ENCODE peak calls at places on chromosome 19, in nine cellular contexts. D is germinal center, C is foreskin fibroblast, T is AG08396, O is tibial artery, Q is T-cell, Y is myocyte, X is WTC11, G is mucosa of descending colon. A is an unnamed sample.

GRCh38 chr19:29672933-29673336 is 7.7 kb downstream of the PLEKHF1 start:
- DNase-seq in T (peak; percentile 2), Y (no peak), O (no peak), Q (peak; percentile 88), D (peak; percentile 72), G (peak; percentile 38), C (no peak), X (no peak), A (peak; percentile 83)

GRCh38 chr19:38729653-38730469 is 14.4 kb downstream of the CAPN12 start:
- DNase-seq in X (peak; percentile 94), T (peak; percentile 65), O (no peak), C (no peak), Y (peak; percentile 63), G (peak; percentile 86), Q (peak; percentile 80), D (peak; percentile 75), A (peak; percentile 72)

GRCh38 chr19:50512112-50512998 is 1.4 kb downstream of the ASPDH start:
- DNase-seq in D (no peak), C (no peak), T (no peak), Q (no peak), O (no peak), Y (no peak), X (no peak), G (peak; percentile 34), A (no peak)

GRCh38 chr19:40716031-40716654 is 543 bp downstream of the COQ8B start:
- DNase-seq in T (peak; percentile 56), Q (peak; percentile 23), D (peak; percentile 33), G (peak; percentile 59), O (peak; percentile 47), C (peak; percentile 90), X (no peak), Y (no peak), A (peak; percentile 52)

GRCh38 chr19:55483681-55484361 is 1.2 kb upstream of the NAT14 start:
- DNase-seq in X (no peak), D (no peak), G (no peak), T (no peak), C (no peak), Y (peak; percentile 70), O (no peak), Q (no peak), A (no peak)

GRCh38 chr19:1671716-1672037 is 19.3 kb upstream of the TCF3 start:
- DNase-seq in G (no peak), D (peak; percentile 59), X (no peak), Q (no peak), C (no peak), O (no peak), Y (no peak), T (no peak), A (no peak)

GRCh38 chr19:33298146-33298911 is 4.0 kb downstream of the CEBPA start:
- DNase-seq in C (no peak), T (no peak), Y (no peak), O (no peak), X (no peak), Q (no peak), D (no peak), G (no peak), A (no peak)

GRCh38 chr19:48874309-48875135 is 2.3 kb downstream of the PPP1R15A start:
- DNase-seq in C (peak; percentile 77), O (no peak), Y (peak; percentile 24), G (peak; percentile 47), Q (no peak), T (no peak), X (no peak), D (peak; percentile 18), A (no peak)

GRCh38 chr19:56141416-56141992 is 417 bp downstream of the ZNF444 start:
- DNase-seq in O (no peak), X (no peak), Q (peak; percentile 57), G (peak; percentile 53), D (no peak), Y (no peak), C (no peak), T (peak; percentile 51), A (peak; percentile 37)

GRCh38 chr19:31570718-31571117 is 221.5 kb upstream of the TSHZ3 start:
- DNase-seq in D (no peak), G (no peak), Q (no peak), C (no peak), T (no peak), O (no peak), X (no peak), Y (no peak), A (no peak)

GRCh38 chr19:4976412-4977298 is 7.7 kb downstream of the KDM4B start:
- DNase-seq in Q (peak; percentile 33), X (peak; percentile 65), Y (peak; percentile 48), C (peak; percentile 89), G (peak; percentile 55), D (no peak), T (peak; percentile 89), O (peak; percentile 91), A (no peak)

GRCh38 chr19:3831601-3832000 is 37.2 kb downstream of the ZFR2 start:
- DNase-seq in T (no peak), D (no peak), Q (no peak), G (no peak), Y (no peak), O (no peak), X (no peak), C (no peak), A (no peak)

GRCh38 chr19:39246951-39247669 is 1.5 kb downstream of the IFNL4 start:
- DNase-seq in Q (peak; percentile 27), Y (no peak), D (peak; percentile 43), G (peak; percentile 17), O (no peak), T (no peak), C (no peak), X (peak; percentile 80), A (no peak)

GRCh38 chr19:41702208-41702651 is 6.2 kb upstream of the CEACAM5 start:
- DNase-seq in T (no peak), C (no peak), D (no peak), Q (no peak), X (no peak), G (no peak), Y (peak; percentile 11), O (no peak), A (no peak)

GRCh38 chr19:1882089-1882785 is 3.1 kb downstream of the ABHD17A start:
- DNase-seq in Y (no peak), G (peak; percentile 66), Q (peak; percentile 83), X (no peak), T (no peak), D (no peak), C (no peak), O (no peak), A (peak; percentile 76)

GRCh38 chr19:55668603-55669348 is 6.2 kb upstream of the EPN1 start:
- DNase-seq in O (no peak), T (no peak), G (no peak), D (no peak), X (no peak), C (no peak), Y (no peak), Q (no peak), A (no peak)

GRCh38 chr19:17458970-17459369 is 1.8 kb downstream of the NXNL1 start:
- DNase-seq in X (no peak), D (no peak), C (no peak), Y (no peak), G (no peak), Q (no peak), O (no peak), T (no peak), A (no peak)

GRCh38 chr19:45474941-45475516 is 7.2 kb downstream of the FOSB start:
- DNase-seq in X (no peak), D (no peak), C (no peak), T (no peak), Y (no peak), Q (no peak), O (no peak), G (no peak), A (no peak)

GRCh38 chr19:7927605-7928333 is 1.8 kb upstream of the CTXN1 start:
- DNase-seq in T (no peak), G (no peak), O (peak; percentile 21), Y (no peak), C (no peak), Q (no peak), D (no peak), X (no peak), A (no peak)

GRCh38 chr19:14333101-14333871 is 48.0 kb upstream of the ADGRE5 start:
- DNase-seq in C (peak; percentile 18), O (no peak), D (no peak), Y (no peak), Q (no peak), G (peak; percentile 56), T (peak; percentile 64), X (peak; percentile 60), A (no peak)

GRCh38 chr19:7450243-7451223 is 38.3 kb downstream of the PEX11G start:
- DNase-seq in D (no peak), X (no peak), C (no peak), T (no peak), Q (no peak), O (no peak), Y (no peak), G (no peak), A (no peak)

GRCh38 chr19:58468216-58468839 is 1.4 kb downstream of the ZNF324 start:
- DNase-seq in O (no peak), G (no peak), T (no peak), Y (no peak), Q (no peak), D (no peak), C (no peak), X (no peak), A (no peak)

GRCh38 chr19:3055741-3056453 is 6.4 kb downstream of the TLE5 start:
- DNase-seq in G (peak; percentile 83), Q (no peak), C (no peak), T (no peak), D (no peak), O (no peak), X (peak; percentile 55), Y (no peak), A (no peak)

GRCh38 chr19:7297742-7298141 is 3.5 kb upstream of the INSR start:
- DNase-seq in Y (no peak), O (no peak), Q (no peak), C (no peak), X (no peak), D (no peak), G (no peak), T (no peak), A (no peak)

GRCh38 chr19:10961763-10962536 is 1.1 kb downstream of the SMARCA4 start:
- DNase-seq in O (no peak), T (peak; percentile 26), X (no peak), Y (peak; percentile 35), Q (no peak), C (no peak), D (no peak), G (no peak), A (no peak)

GRCh38 chr19:35773020-35773809 is 2.1 kb upstream of the ARHGAP33 start:
- DNase-seq in Y (no peak), G (no peak), T (no peak), Q (no peak), D (no peak), C (no peak), X (no peak), O (no peak), A (no peak)

GRCh38 chr19:6021878-6022569 is 44.1 kb upstream of the RANBP3 start:
- DNase-seq in G (peak; percentile 87), O (peak; percentile 70), C (peak; percentile 64), Y (peak; percentile 63), T (peak; percentile 80), Q (peak; percentile 79), D (peak; percentile 80), X (peak; percentile 93), A (peak; percentile 72)

GRCh38 chr19:54179921-54180452 is 7.0 kb upstream of the TMC4 start:
- DNase-seq in C (peak; percentile 46), G (peak; percentile 83), X (peak; percentile 94), Y (peak; percentile 28), O (no peak), D (no peak), T (peak; percentile 60), Q (no peak), A (no peak)

GRCh38 chr19:42627916-42628315 is 33.2 kb upstream of the CEACAM8 start:
- DNase-seq in Q (no peak), X (no peak), T (no peak), C (no peak), D (no peak), G (no peak), Y (no peak), O (no peak), A (no peak)

GRCh38 chr19:16376649-16377048 is 52.0 kb downstream of the KLF2 start:
- DNase-seq in D (peak; percentile 51), Y (no peak), O (no peak), X (peak; percentile 76), T (no peak), G (no peak), Q (peak; percentile 52), C (no peak), A (no peak)

GRCh38 chr19:5624154-5624663 is 1.3 kb downstream of the SAFB start:
- DNase-seq in T (peak; percentile 45), O (peak; percentile 55), Q (peak; percentile 18), D (no peak), X (no peak), C (no peak), Y (peak; percentile 36), G (peak; percentile 65), A (no peak)